ENCODE peak calls at places on chromosomes 7 and 10, in four cellular contexts. Z is natural killer cell treated with Interleukin-12 subunit alpha and Interleukin-12 subunit beta and Interleukin-15 and Interleukin-18, amount 100 ng/mL, for 72 hours; X is RPMI7951; C is HTR-8/SVneo. O is an unnamed sample.

GRCh38 chr7:70539622-70540021 is 592.3 kb upstream of the GALNT17 start:
- DNase-seq in Z (no peak), X (no peak), C (no peak), O (no peak)

GRCh38 chr7:131100357-131101054 is 227.2 kb upstream of the MKLN1 start:
- DNase-seq in Z (no peak), X (no peak), C (no peak), O (no peak)

GRCh38 chr7:140924019-140924820 is 509 bp downstream of the BRAF start:
- DNase-seq in Z (peak), X (peak), C (peak), O (no peak)

GRCh38 chr7:7969306-7970112 is 913 bp downstream of the GLCCI1 start:
- DNase-seq in Z (peak), X (peak), C (peak), O (peak)

GRCh38 chr10:79248341-79248931 is 98.8 kb upstream of the PPIF start:
- DNase-seq in Z (no peak), X (no peak), C (no peak), O (no peak)

GRCh38 chr7:116426428-116427156 is 72.9 kb upstream of the CAV2 start:
- DNase-seq in Z (no peak), X (peak), C (peak), O (peak)

GRCh38 chr10:3987142-3987974 is 202.3 kb upstream of the KLF6 start:
- DNase-seq in Z (no peak), X (peak), C (no peak), O (no peak)

GRCh38 chr10:59971915-59972314 is 65.6 kb upstream of the CCDC6 start:
- DNase-seq in Z (no peak), X (no peak), C (no peak), O (no peak)

GRCh38 chr7:39259391-39260003 is 281.8 kb downstream of the POU6F2 start:
- DNase-seq in Z (no peak), X (no peak), C (no peak), O (no peak)

GRCh38 chr10:127563718-127564553 is 14.8 kb downstream of the NPS start:
- DNase-seq in Z (no peak), X (no peak), C (no peak), O (no peak)

GRCh38 chr10:120492366-120492765 is 35.3 kb downstream of the PLPP4 start:
- DNase-seq in Z (no peak), X (no peak), C (no peak), O (no peak)

GRCh38 chr7:131383417-131383816 is 55.7 kb downstream of the MKLN1 start:
- DNase-seq in Z (no peak), X (no peak), C (no peak), O (no peak)

GRCh38 chr10:4154317-4154716 is 369.3 kb upstream of the KLF6 start:
- DNase-seq in Z (no peak), X (no peak), C (no peak), O (no peak)

GRCh38 chr7:11716185-11716584 is 115.8 kb downstream of the THSD7A start:
- DNase-seq in Z (no peak), X (no peak), C (no peak), O (peak)

GRCh38 chr7:25263292-25263691 is 35.0 kb upstream of the NPVF start:
- DNase-seq in Z (no peak), X (peak), C (no peak), O (no peak)

GRCh38 chr7:135320277-135320676 is 86.6 kb downstream of the STRA8 start:
- DNase-seq in Z (no peak), X (peak), C (peak), O (no peak)

GRCh38 chr7:29488977-29489376 is 74.7 kb upstream of the PRR15 start:
- DNase-seq in Z (no peak), X (peak), C (peak), O (no peak)

GRCh38 chr10:101580486-101581399 is 7.3 kb downstream of the POLL start:
- DNase-seq in Z (no peak), X (no peak), C (no peak), O (no peak)

GRCh38 chr10:131231965-131232541 is 79.5 kb downstream of the TCERG1L start:
- DNase-seq in Z (no peak), X (no peak), C (no peak), O (no peak)

GRCh38 chr7:32958046-32959025 is 1.1 kb downstream of the FKBP9 start:
- DNase-seq in Z (no peak), X (peak), C (no peak), O (no peak)

GRCh38 chr10:14023612-14024348 is 306.9 kb downstream of the FRMD4A start:
- DNase-seq in Z (no peak), X (peak), C (no peak), O (no peak)

GRCh38 chr10:131869344-131869743 is 31.5 kb upstream of the PPP2R2D start:
- DNase-seq in Z (peak), X (no peak), C (no peak), O (no peak)

GRCh38 chr10:59285073-59285472 is 77.3 kb downstream of the FAM13C start:
- DNase-seq in Z (no peak), X (no peak), C (no peak), O (no peak)

GRCh38 chr7:98315318-98315993 is 34.0 kb downstream of the BRI3 start:
- DNase-seq in Z (no peak), X (no peak), C (no peak), O (no peak)

GRCh38 chr10:77284797-77285196 is 352.8 kb downstream of the KCNMA1 start:
- DNase-seq in Z (no peak), X (no peak), C (no peak), O (no peak)

GRCh38 chr7:143318661-143319060 is 2.8 kb downstream of the CLCN1 start:
- DNase-seq in Z (no peak), X (peak), C (no peak), O (no peak)

GRCh38 chr7:12157517-12157916 is 53.6 kb upstream of the TMEM106B start:
- DNase-seq in Z (no peak), X (no peak), C (no peak), O (no peak)

GRCh38 chr7:112938895-112939588 is 147.6 kb downstream of the GPR85 start:
- DNase-seq in Z (peak), X (peak), C (peak), O (no peak)

GRCh38 chr10:52740913-52741675 is 31.5 kb downstream of the MBL2 start:
- DNase-seq in Z (no peak), X (peak), C (peak), O (peak)

GRCh38 chr10:114694735-114695134 is 36.7 kb upstream of the ABLIM1 start:
- DNase-seq in Z (no peak), X (no peak), C (no peak), O (no peak)